ENCODE peak calls at places on chromosomes 3 and 15, in ten cellular contexts. U, Y, W, D, C, V, F, N, O and I are unnamed samples.

GRCh38 chr3:41369838-41370237 is 170.5 kb downstream of the CTNNB1 start:
- DNase-seq in U (no peak), Y (no peak), W (no peak), D (no peak), C (no peak), V (no peak), F (no peak), N (no peak), O (no peak), I (no peak)

GRCh38 chr3:7978104-7978457 is 523.5 kb upstream of the LMCD1 start:
- DNase-seq in U (no peak), Y (peak; percentile 46), W (no peak), D (no peak), C (peak; percentile 47), V (no peak), F (no peak), N (no peak), O (no peak), I (no peak)

GRCh38 chr15:67606742-67607141 is 64.2 kb downstream of the MAP2K5 start:
- DNase-seq in U (no peak), Y (no peak), W (no peak), D (no peak), C (no peak), V (no peak), F (no peak), N (no peak), O (no peak), I (no peak)

GRCh38 chr15:67177750-67178149 is 76.7 kb downstream of the AAGAB start:
- DNase-seq in U (no peak), Y (no peak), W (no peak), D (peak; percentile 19), C (no peak), V (no peak), F (no peak), N (peak; percentile 17), O (no peak), I (peak; percentile 43)

GRCh38 chr3:76505202-76505875 is 534.6 kb upstream of the ROBO2 start:
- DNase-seq in U (no peak), Y (no peak), W (no peak), D (no peak), C (no peak), V (no peak), F (no peak), N (no peak), O (no peak), I (peak; percentile 8)

GRCh38 chr3:178562869-178563232 is 26.6 kb downstream of the KCNMB2 start:
- DNase-seq in U (no peak), Y (no peak), W (no peak), D (no peak), C (no peak), V (no peak), F (no peak), N (no peak), O (no peak), I (peak; percentile 34)

GRCh38 chr3:138196023-138196422 is 8.9 kb downstream of the ARMC8 start:
- DNase-seq in U (no peak), Y (no peak), W (no peak), D (no peak), C (no peak), V (no peak), F (no peak), N (no peak), O (no peak), I (no peak)

GRCh38 chr15:101172421-101173097 is 79.3 kb downstream of the CHSY1 start:
- DNase-seq in U (no peak), Y (no peak), W (no peak), D (no peak), C (no peak), V (no peak), F (no peak), N (no peak), O (no peak), I (no peak)